ENCODE peak calls at places on chromosomes 13 and 19, in seven cellular contexts. One of them, this sample, is unnamed. For H3K4me1, the result is how much of the 10 kb centered on the place peaks cover.

GRCh38 chr19:9741476-9742171 is 26.9 kb downstream of the ZNF846 start:
- DNase-seq in fibroblast of lung: no peak
- DNase-seq in neural progenitor cell: no peak
- DNase-seq in lower lobe of right lung: no peak
- DNase-seq in body of pancreas: no peak
- DNase-seq in effector memory CD4-positive, alpha-beta T cell: no peak
- DNase-seq in Panc1: no peak
- DNase-seq in this sample: no peak

GRCh38 chr13:46523972-46524737 is 28.8 kb upstream of the LRCH1 start:
- DNase-seq in body of pancreas: no peak
- DNase-seq in Panc1: no peak
- DNase-seq in effector memory CD4-positive, alpha-beta T cell: no peak
- DNase-seq in fibroblast of lung: no peak
- DNase-seq in lower lobe of right lung: no peak
- DNase-seq in neural progenitor cell: no peak
- DNase-seq in this sample: no peak

GRCh38 chr13:106734185-106734584 is 166.2 kb upstream of the ARGLU1 start:
- DNase-seq in lower lobe of right lung: no peak
- DNase-seq in effector memory CD4-positive, alpha-beta T cell: no peak
- DNase-seq in fibroblast of lung: no peak
- DNase-seq in Panc1: no peak
- DNase-seq in body of pancreas: no peak
- DNase-seq in neural progenitor cell: no peak
- DNase-seq in this sample: no peak

GRCh38 chr19:39335168-39335567 is 675 bp downstream of the GMFG start:
- DNase-seq in lower lobe of right lung: no peak
- DNase-seq in neural progenitor cell: no peak
- DNase-seq in fibroblast of lung: no peak
- DNase-seq in body of pancreas: no peak
- DNase-seq in Panc1: no peak
- DNase-seq in effector memory CD4-positive, alpha-beta T cell: no peak
- DNase-seq in this sample: no peak

GRCh38 chr19:45076029-45076850 is at the start of gene ZNF296:
- DNase-seq in Panc1: no peak
- DNase-seq in neural progenitor cell: peak
- DNase-seq in body of pancreas: peak
- DNase-seq in lower lobe of right lung: peak
- DNase-seq in fibroblast of lung: peak
- DNase-seq in effector memory CD4-positive, alpha-beta T cell: peak
- DNase-seq in this sample: peak

GRCh38 chr19:4633140-4633967 is 6.0 kb upstream of the TNFAIP8L1 start:
- DNase-seq in Panc1: peak
- DNase-seq in body of pancreas: peak
- DNase-seq in effector memory CD4-positive, alpha-beta T cell: no peak
- DNase-seq in fibroblast of lung: peak
- DNase-seq in neural progenitor cell: peak
- DNase-seq in lower lobe of right lung: peak
- DNase-seq in this sample: no peak

GRCh38 chr13:29496241-29496712 is 99.2 kb downstream of the SLC7A1 start:
- DNase-seq in body of pancreas: peak
- DNase-seq in fibroblast of lung: no peak
- DNase-seq in effector memory CD4-positive, alpha-beta T cell: no peak
- DNase-seq in Panc1: no peak
- DNase-seq in neural progenitor cell: no peak
- DNase-seq in lower lobe of right lung: no peak
- DNase-seq in this sample: no peak

GRCh38 chr13:79973533-79973963 is 367.4 kb downstream of the SPRY2 start:
- DNase-seq in fibroblast of lung: no peak
- DNase-seq in neural progenitor cell: no peak
- DNase-seq in lower lobe of right lung: no peak
- DNase-seq in effector memory CD4-positive, alpha-beta T cell: no peak
- DNase-seq in body of pancreas: no peak
- DNase-seq in Panc1: no peak
- DNase-seq in this sample: no peak

GRCh38 chr19:29086646-29087045 is 126.3 kb downstream of the UQCRFS1 start:
- DNase-seq in lower lobe of right lung: no peak
- DNase-seq in fibroblast of lung: no peak
- DNase-seq in neural progenitor cell: no peak
- DNase-seq in Panc1: no peak
- DNase-seq in effector memory CD4-positive, alpha-beta T cell: no peak
- DNase-seq in body of pancreas: no peak
- DNase-seq in this sample: no peak

GRCh38 chr19:11138659-11139526 is 16.7 kb downstream of the SPC24 start:
- DNase-seq in effector memory CD4-positive, alpha-beta T cell: no peak
- DNase-seq in body of pancreas: no peak
- DNase-seq in Panc1: no peak
- DNase-seq in lower lobe of right lung: peak
- DNase-seq in neural progenitor cell: peak
- DNase-seq in fibroblast of lung: peak
- DNase-seq in this sample: peak

GRCh38 chr19:5775668-5776309 is 8.8 kb downstream of the PRR22 start:
- DNase-seq in neural progenitor cell: no peak
- DNase-seq in Panc1: no peak
- DNase-seq in lower lobe of right lung: no peak
- DNase-seq in body of pancreas: no peak
- DNase-seq in effector memory CD4-positive, alpha-beta T cell: no peak
- DNase-seq in fibroblast of lung: peak
- DNase-seq in this sample: no peak

GRCh38 chr13:113845723-113846638 is 17.9 kb downstream of the GAS6 start:
- DNase-seq in neural progenitor cell: no peak
- DNase-seq in Panc1: no peak
- DNase-seq in lower lobe of right lung: no peak
- DNase-seq in effector memory CD4-positive, alpha-beta T cell: no peak
- DNase-seq in fibroblast of lung: no peak
- DNase-seq in body of pancreas: no peak
- DNase-seq in this sample: peak

GRCh38 chr13:98396071-98396710 is 180.7 kb downstream of the STK24 start:
- DNase-seq in Panc1: no peak
- DNase-seq in effector memory CD4-positive, alpha-beta T cell: no peak
- DNase-seq in fibroblast of lung: no peak
- DNase-seq in lower lobe of right lung: no peak
- DNase-seq in body of pancreas: no peak
- DNase-seq in neural progenitor cell: no peak
- DNase-seq in this sample: no peak

GRCh38 chr19:29834991-29835390 is 23.2 kb downstream of the CCNE1 start:
- DNase-seq in lower lobe of right lung: no peak
- DNase-seq in effector memory CD4-positive, alpha-beta T cell: no peak
- DNase-seq in fibroblast of lung: no peak
- DNase-seq in Panc1: no peak
- DNase-seq in neural progenitor cell: no peak
- DNase-seq in body of pancreas: no peak
- DNase-seq in this sample: peak

DNA sequence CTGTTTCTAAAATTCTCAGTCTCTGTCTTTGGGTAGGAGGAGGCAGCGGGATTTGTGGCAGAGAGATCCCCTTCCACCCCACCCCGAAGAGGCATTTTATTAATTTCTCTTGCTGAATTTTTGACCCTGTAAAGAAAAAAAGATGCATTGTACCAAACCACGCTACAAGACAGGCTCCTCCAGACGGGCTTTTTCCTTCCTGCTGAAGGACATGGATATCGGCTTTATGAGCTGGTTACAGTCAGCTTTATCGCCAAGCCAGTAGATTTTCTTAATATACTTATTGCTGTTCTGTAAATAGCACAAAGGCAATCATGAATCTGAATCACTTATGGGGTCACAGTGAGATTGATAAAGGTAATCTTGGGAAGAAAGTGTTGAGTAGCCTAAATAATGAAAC is 24.5 kb downstream of the MBNL2 start:
- DNase-seq in neural progenitor cell: no peak
- DNase-seq in Panc1: no peak
- DNase-seq in lower lobe of right lung: no peak
- DNase-seq in fibroblast of lung: no peak
- DNase-seq in body of pancreas: no peak
- DNase-seq in effector memory CD4-positive, alpha-beta T cell: no peak
- DNase-seq in this sample: no peak
- H3K4me1 ChIP-seq in neural progenitor cell: under half
- H3K4me1 ChIP-seq in Panc1: half or more
- H3K4me1 ChIP-seq in lower lobe of right lung: half or more
- H3K4me1 ChIP-seq in fibroblast of lung: under half
- H3K4me1 ChIP-seq in body of pancreas: half or more
- H3K4me1 ChIP-seq in effector memory CD4-positive, alpha-beta T cell: under half
- H3K4me1 ChIP-seq in this sample: under half

GRCh38 chr19:13017306-13018036 is 22.2 kb downstream of the NFIX start:
- DNase-seq in Panc1: no peak
- DNase-seq in fibroblast of lung: no peak
- DNase-seq in lower lobe of right lung: no peak
- DNase-seq in effector memory CD4-positive, alpha-beta T cell: no peak
- DNase-seq in neural progenitor cell: no peak
- DNase-seq in body of pancreas: no peak
- DNase-seq in this sample: peak
- H3K4me3 ChIP-seq in Panc1: peak
- H3K4me3 ChIP-seq in fibroblast of lung: peak
- H3K4me3 ChIP-seq in lower lobe of right lung: peak
- H3K4me3 ChIP-seq in effector memory CD4-positive, alpha-beta T cell: no peak
- H3K4me3 ChIP-seq in neural progenitor cell: no peak
- H3K4me3 ChIP-seq in body of pancreas: no peak
- H3K4me3 ChIP-seq in this sample: no peak

DNA sequence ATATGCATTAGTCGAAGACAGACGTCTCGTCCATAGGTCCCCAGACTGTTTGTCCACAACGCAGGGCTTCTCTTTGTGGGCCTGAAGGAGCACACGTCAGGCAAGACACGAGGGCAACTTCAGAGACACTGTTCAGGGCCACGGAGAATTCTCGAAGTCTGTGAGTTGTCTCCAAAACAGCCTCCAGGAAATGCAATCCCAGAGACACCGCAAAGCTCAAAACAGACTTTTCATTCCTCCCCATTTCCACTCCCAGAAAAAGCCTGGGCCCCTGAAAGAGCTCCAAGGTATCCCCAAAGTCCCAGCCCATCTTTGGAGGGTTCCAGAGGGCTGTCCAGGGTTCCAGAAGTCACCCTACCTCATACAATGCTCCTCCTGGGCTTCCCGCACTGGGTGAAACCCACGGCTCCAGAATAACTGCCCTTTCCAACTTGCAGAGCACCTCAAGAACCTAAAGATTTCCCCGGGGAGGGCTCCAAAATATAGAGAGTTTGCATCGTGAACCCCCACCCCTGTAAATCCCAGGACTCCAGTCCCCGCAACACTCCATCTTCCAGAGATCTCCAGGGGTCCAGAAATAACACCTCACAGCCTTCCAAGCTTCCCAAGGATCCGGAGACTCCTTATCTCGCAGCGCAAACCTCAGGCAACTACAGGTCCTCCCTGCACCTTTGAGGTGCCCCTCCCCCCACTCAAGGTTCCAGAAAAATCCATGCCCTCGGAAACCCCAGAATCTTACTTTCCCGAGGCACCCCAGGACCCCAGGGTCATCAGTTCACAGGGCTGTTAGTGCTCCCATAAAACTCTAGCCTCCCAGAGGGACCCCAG is 690 bp upstream of the FTL start:
- DNase-seq in lower lobe of right lung: peak
- DNase-seq in Panc1: no peak
- DNase-seq in neural progenitor cell: peak
- DNase-seq in body of pancreas: no peak
- DNase-seq in fibroblast of lung: peak
- DNase-seq in effector memory CD4-positive, alpha-beta T cell: no peak
- DNase-seq in this sample: peak
- H3K4me1 ChIP-seq in lower lobe of right lung: half or more
- H3K4me1 ChIP-seq in Panc1: under half
- H3K4me1 ChIP-seq in neural progenitor cell: under half
- H3K4me1 ChIP-seq in body of pancreas: under half
- H3K4me1 ChIP-seq in fibroblast of lung: under half
- H3K4me1 ChIP-seq in effector memory CD4-positive, alpha-beta T cell: under half
- H3K4me1 ChIP-seq in this sample: under half

GRCh38 chr19:49831592-49831991 is 13.5 kb downstream of the MED25 start:
- DNase-seq in fibroblast of lung: no peak
- DNase-seq in neural progenitor cell: no peak
- DNase-seq in Panc1: no peak
- DNase-seq in effector memory CD4-positive, alpha-beta T cell: no peak
- DNase-seq in lower lobe of right lung: no peak
- DNase-seq in body of pancreas: no peak
- DNase-seq in this sample: no peak

GRCh38 chr19:49833594-49833993 is 15.5 kb downstream of the MED25 start:
- DNase-seq in neural progenitor cell: no peak
- DNase-seq in effector memory CD4-positive, alpha-beta T cell: no peak
- DNase-seq in lower lobe of right lung: no peak
- DNase-seq in body of pancreas: no peak
- DNase-seq in Panc1: no peak
- DNase-seq in fibroblast of lung: no peak
- DNase-seq in this sample: no peak

GRCh38 chr19:49829721-49830120 is 11.6 kb downstream of the MED25 start:
- DNase-seq in Panc1: no peak
- DNase-seq in neural progenitor cell: no peak
- DNase-seq in fibroblast of lung: no peak
- DNase-seq in effector memory CD4-positive, alpha-beta T cell: no peak
- DNase-seq in body of pancreas: no peak
- DNase-seq in lower lobe of right lung: no peak
- DNase-seq in this sample: no peak

GRCh38 chr19:49830766-49831165 is 12.7 kb downstream of the MED25 start:
- DNase-seq in body of pancreas: no peak
- DNase-seq in effector memory CD4-positive, alpha-beta T cell: no peak
- DNase-seq in fibroblast of lung: no peak
- DNase-seq in neural progenitor cell: no peak
- DNase-seq in Panc1: no peak
- DNase-seq in lower lobe of right lung: no peak
- DNase-seq in this sample: no peak

GRCh38 chr19:49832556-49832955 is 14.5 kb downstream of the MED25 start:
- DNase-seq in lower lobe of right lung: no peak
- DNase-seq in Panc1: no peak
- DNase-seq in neural progenitor cell: no peak
- DNase-seq in effector memory CD4-positive, alpha-beta T cell: no peak
- DNase-seq in fibroblast of lung: no peak
- DNase-seq in body of pancreas: no peak
- DNase-seq in this sample: no peak
- H3K4me3 ChIP-seq in lower lobe of right lung: no peak
- H3K4me3 ChIP-seq in Panc1: no peak
- H3K4me3 ChIP-seq in neural progenitor cell: no peak
- H3K4me3 ChIP-seq in effector memory CD4-positive, alpha-beta T cell: no peak
- H3K4me3 ChIP-seq in fibroblast of lung: no peak
- H3K4me3 ChIP-seq in body of pancreas: no peak
- H3K4me3 ChIP-seq in this sample: no peak

DNA sequence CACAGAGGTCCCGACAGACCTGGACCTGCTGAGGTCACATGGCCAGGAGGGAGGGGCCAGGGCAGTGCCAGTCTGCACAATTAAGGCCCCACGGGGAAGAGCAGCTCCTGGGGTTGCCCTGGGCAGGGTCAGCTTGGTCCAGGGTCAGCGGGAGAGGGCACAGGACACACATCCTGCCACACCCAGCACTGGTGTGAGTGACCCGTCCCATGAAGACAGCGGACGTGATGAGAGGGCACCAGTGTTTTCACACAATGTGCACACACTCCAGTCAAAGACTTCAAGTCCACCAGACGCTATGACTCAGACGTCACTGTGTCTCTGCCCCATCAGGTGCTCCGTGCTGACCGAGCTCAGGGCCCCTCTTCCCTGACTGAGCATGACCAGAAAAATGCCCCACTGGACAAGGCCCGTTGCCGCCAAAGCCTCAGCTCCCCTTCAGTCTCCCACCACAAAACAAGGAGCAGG is 4.2 kb downstream of the TMEM259 start:
- DNase-seq in Panc1: no peak
- DNase-seq in body of pancreas: no peak
- DNase-seq in neural progenitor cell: no peak
- DNase-seq in fibroblast of lung: peak
- DNase-seq in effector memory CD4-positive, alpha-beta T cell: no peak
- DNase-seq in lower lobe of right lung: no peak
- DNase-seq in this sample: peak
- H3K4me1 ChIP-seq in Panc1: under half
- H3K4me1 ChIP-seq in body of pancreas: half or more
- H3K4me1 ChIP-seq in neural progenitor cell: under half
- H3K4me1 ChIP-seq in fibroblast of lung: under half
- H3K4me1 ChIP-seq in effector memory CD4-positive, alpha-beta T cell: under half
- H3K4me1 ChIP-seq in lower lobe of right lung: half or more
- H3K4me1 ChIP-seq in this sample: under half